ENCODE peak calls at places on chromosomes 4 and X, in seven cellular contexts. Y, X, Z, S, K, E and U are unnamed samples.

GRCh38 chrX:37425370-37425769 is 76.2 kb downstream of the PRRG1 start:
- DNase-seq in Y (peak; percentile 15), X (no peak), Z (no peak), S (peak; percentile 23), K (no peak), E (no peak), U (no peak)

GRCh38 chrX:69033936-69034335 is 131.3 kb downstream of the PJA1 start:
- DNase-seq in Y (no peak), X (no peak), Z (no peak), S (peak; percentile 4), K (no peak), E (peak; percentile 36), U (peak; percentile 60)

GRCh38 chrX:55450259-55450658 is 1.7 kb upstream of the MAGEH1 start:
- DNase-seq in Y (peak; percentile 12), X (no peak), Z (no peak), S (peak; percentile 6), K (no peak), E (peak; percentile 10), U (no peak)

GRCh38 chrX:20362268-20363002 is 95.7 kb upstream of the RPS6KA3 start:
- DNase-seq in Y (peak; percentile 50), X (no peak), Z (no peak), S (peak; percentile 53), K (no peak), E (peak; percentile 32), U (peak; percentile 36)

GRCh38 chrX:334331-334891 is 15.8 kb upstream of the GTPBP6 start:
- DNase-seq in Y (no peak), X (no peak), Z (no peak), S (no peak), K (no peak), E (no peak), U (no peak)

GRCh38 chr4:110854021-110854678 is 231.3 kb upstream of the PITX2 start:
- DNase-seq in Y (peak; percentile 84), X (no peak), Z (no peak), S (peak; percentile 93), K (no peak), E (peak; percentile 42), U (peak; percentile 95)

GRCh38 chr4:13990596-13991589 is 363.4 kb upstream of the BOD1L1 start:
- DNase-seq in Y (peak; percentile 25), X (no peak), Z (no peak), S (peak; percentile 45), K (no peak), E (no peak), U (no peak)

GRCh38 chr4:153518637-153519384 is 52.7 kb downstream of the TMEM131L start:
- DNase-seq in Y (peak; percentile 49), X (no peak), Z (no peak), S (no peak), K (no peak), E (no peak), U (no peak)

GRCh38 chrX:85114171-85114570 is 110.5 kb downstream of the APOOL start:
- DNase-seq in Y (no peak), X (no peak), Z (no peak), S (no peak), K (no peak), E (no peak), U (no peak)

GRCh38 chrX:136880003-136880451 is 498 bp downstream of the RBMX start:
- DNase-seq in Y (no peak), X (no peak), Z (no peak), S (peak; percentile 37), K (no peak), E (peak; percentile 31), U (peak; percentile 80)

GRCh38 chr4:145177906-145178538 is 2.4 kb downstream of the OTUD4 start:
- DNase-seq in Y (peak; percentile 45), X (no peak), Z (no peak), S (peak; percentile 54), K (no peak), E (peak; percentile 41), U (no peak)

GRCh38 chr4:78154972-78155371 is 97.8 kb downstream of the FRAS1 start:
- DNase-seq in Y (no peak), X (no peak), Z (no peak), S (no peak), K (no peak), E (no peak), U (no peak)

GRCh38 chr4:141637565-141637964 is 1.2 kb downstream of the IL15 start:
- DNase-seq in Y (no peak), X (no peak), Z (no peak), S (peak; percentile 37), K (no peak), E (no peak), U (no peak)

GRCh38 chrX:130896816-130897508 is 6.0 kb downstream of the ENOX2 start:
- DNase-seq in Y (peak; percentile 29), X (no peak), Z (no peak), S (peak; percentile 42), K (no peak), E (no peak), U (no peak)

GRCh38 chrX:49058794-49059193 is at the start of gene CCDC120:
- DNase-seq in Y (no peak), X (no peak), Z (peak; percentile 68), S (no peak), K (no peak), E (peak; percentile 49), U (no peak)

GRCh38 chr4:7529368-7529923 is 94.7 kb upstream of the PSAPL1 start:
- DNase-seq in Y (no peak), X (peak; percentile 15), Z (peak; percentile 57), S (no peak), K (no peak), E (peak; percentile 86), U (no peak)

GRCh38 chrX:29788991-29789699 is 426.2 kb upstream of the MAGEB2 start:
- DNase-seq in Y (no peak), X (no peak), Z (no peak), S (no peak), K (no peak), E (no peak), U (no peak)

GRCh38 chr4:174561556-174561955 is 39.3 kb upstream of the HPGD start:
- DNase-seq in Y (no peak), X (no peak), Z (no peak), S (peak; percentile 68), K (no peak), E (peak; percentile 43), U (no peak)

GRCh38 chrX:109839694-109840358 is 106.8 kb upstream of the ACSL4 start:
- DNase-seq in Y (no peak), X (no peak), Z (peak; percentile 63), S (peak; percentile 75), K (peak; percentile 9), E (peak; percentile 86), U (peak; percentile 81)

GRCh38 chr4:174357321-174357720 is 73.6 kb downstream of the CEP44 start:
- DNase-seq in Y (no peak), X (no peak), Z (no peak), S (peak; percentile 20), K (no peak), E (peak; percentile 63), U (peak; percentile 34)

GRCh38 chrX:38935561-38935960 is 134.3 kb downstream of the MID1IP1 start:
- DNase-seq in Y (no peak), X (no peak), Z (no peak), S (no peak), K (no peak), E (no peak), U (no peak)

DNA sequence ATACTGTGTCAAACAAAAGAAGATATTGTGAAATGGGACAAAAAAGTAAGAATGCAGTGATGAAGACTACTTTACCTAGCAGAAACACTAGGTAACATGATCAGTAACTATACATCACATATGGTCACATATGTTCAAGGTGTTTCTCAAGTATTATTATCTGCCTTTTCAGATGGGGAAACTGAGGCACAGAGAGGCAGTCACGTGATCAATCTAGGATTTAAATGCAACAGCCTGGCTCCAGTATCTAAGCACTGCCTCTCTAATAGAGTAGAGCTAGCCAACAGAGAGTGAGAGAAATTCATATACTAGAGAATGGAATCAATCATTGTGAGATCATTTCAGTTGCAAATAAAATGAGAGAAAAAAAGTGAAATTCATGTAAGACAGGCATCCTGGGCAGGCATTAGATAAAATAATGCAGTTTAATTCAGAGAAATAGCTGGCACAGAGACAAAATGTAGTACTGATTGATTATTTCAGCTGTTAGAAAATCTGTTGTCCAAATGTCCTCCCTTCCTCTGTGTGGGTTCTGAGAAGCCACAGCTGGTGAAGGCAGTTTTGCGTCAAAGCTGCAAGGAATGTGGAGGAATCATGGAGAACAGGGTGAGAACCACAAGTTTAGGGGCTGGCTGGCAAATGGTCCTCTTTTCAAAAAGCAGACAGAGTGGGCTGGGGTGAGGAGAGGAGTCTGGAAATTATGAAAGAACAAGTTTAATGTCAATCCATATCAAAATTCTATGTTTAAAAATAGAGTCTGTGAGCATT is 26.0 kb downstream of the SMIM43 start:
- DNase-seq in Y (peak; percentile 85), X (no peak), Z (no peak), S (no peak), K (no peak), E (no peak), U (no peak)
- H3K27ac ChIP-seq in Y (peak overlapping the region; percentile 48), X (no peak overlapping the region), Z (no peak overlapping the region), S (no peak overlapping the region), K (no peak overlapping the region), E (no peak overlapping the region), U (no peak overlapping the region)

DNA sequence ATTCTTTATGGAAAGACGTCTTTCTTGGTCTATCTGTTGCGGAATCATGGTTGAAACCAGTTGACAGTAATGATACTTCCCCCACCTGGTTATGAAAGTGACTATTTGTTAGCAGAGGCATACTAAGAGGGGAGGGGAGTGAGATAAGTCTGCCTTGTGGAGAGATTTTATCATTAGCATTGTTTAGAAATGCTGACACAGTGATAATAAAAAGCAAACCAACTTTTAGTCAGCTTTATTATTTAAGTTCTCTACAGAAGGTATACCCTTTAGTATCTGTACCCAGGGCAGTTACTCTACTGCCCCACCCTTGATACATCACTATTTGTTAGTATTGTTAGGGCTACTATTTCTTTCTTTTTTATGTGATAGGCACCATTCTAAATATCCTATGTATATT is 26.9 kb upstream of the IL1RAPL2 start:
- DNase-seq in Y (no peak), X (no peak), Z (no peak), S (no peak), K (no peak), E (no peak), U (peak; percentile 2)
- H2AK5ac ChIP-seq in Y (no peak overlapping the region), X (no peak overlapping the region), Z (no peak overlapping the region), S (no peak overlapping the region), K (no peak overlapping the region), E (no peak overlapping the region), U (no peak overlapping the region)

DNA sequence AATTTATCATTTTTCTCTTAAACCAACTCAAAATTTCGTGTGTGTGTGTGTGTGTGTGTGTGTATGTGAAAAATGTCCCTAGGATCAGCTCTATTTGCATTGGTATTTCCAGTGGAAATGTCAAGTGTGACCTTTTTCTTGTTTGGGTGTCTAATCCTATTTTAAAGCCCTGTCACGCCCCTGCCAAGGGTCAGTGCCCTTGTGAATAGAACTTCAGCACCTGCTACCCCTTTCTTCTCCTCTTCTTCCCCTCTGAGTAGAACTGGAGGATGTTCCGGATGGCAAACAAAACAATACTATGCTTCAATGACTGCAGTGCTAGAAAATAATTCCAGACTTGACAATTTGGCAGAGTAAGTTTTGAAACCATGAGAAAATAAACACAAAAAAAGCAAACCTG is 67.3 kb downstream of the SPRY1 start:
- DNase-seq in Y (no peak), X (peak; percentile 65), Z (no peak), S (no peak), K (no peak), E (no peak), U (no peak)
- H3K4me2 ChIP-seq in Y (no peak overlapping the region), X (no peak overlapping the region), Z (no peak overlapping the region), S (no peak overlapping the region), K (no peak overlapping the region), E (no peak overlapping the region), U (no peak overlapping the region)

DNA sequence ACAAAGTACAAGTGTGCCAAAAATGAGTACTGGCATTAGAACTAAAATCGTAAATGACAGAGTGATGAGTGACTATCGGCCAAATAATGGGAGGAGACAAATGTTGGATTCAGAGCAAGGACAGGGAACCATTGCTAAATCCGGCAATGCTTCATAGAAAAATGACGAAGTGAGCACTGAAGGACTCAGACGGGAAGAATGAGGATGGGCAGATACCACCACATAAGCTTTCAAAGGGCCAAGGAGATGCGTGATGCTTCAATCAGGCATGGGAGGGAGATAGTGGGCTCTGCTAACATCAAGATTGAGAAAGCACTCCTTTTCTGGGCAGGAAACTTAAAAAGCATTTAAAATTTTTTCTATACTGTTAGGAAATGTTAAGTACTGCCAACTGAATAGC is 21.6 kb downstream of the RBBP7 start:
- DNase-seq in Y (no peak), X (no peak), Z (no peak), S (no peak), K (no peak), E (no peak), U (peak; percentile 23)
- H3K27ac ChIP-seq in Y (no peak overlapping the region), X (no peak overlapping the region), Z (no peak overlapping the region), S (no peak overlapping the region), K (no peak overlapping the region), E (no peak overlapping the region), U (no peak overlapping the region)